ENCODE peak calls at places on chromosomes 2 and 18, in eight cellular contexts. W, Y, F, C, X, D, U and G are unnamed samples.

GRCh38 chr18:53165770-53166169 is 825.8 kb downstream of the DCC start:
- DNase-seq in W (no peak), Y (no peak), F (no peak), C (no peak), X (no peak), D (no peak), U (no peak), G (no peak)

GRCh38 chr18:10035306-10035991 is 121.6 kb downstream of the VAPA start:
- DNase-seq in W (no peak), Y (no peak), F (peak; percentile 18), C (no peak), X (no peak), D (no peak), U (no peak), G (no peak)

GRCh38 chr2:237208373-237209045 is 122.8 kb downstream of the COPS8 start:
- DNase-seq in W (no peak), Y (no peak), F (peak; percentile 98), C (no peak), X (no peak), D (no peak), U (no peak), G (no peak)

GRCh38 chr18:57728941-57729511 is 74.1 kb downstream of the ATP8B1 start:
- DNase-seq in W (no peak), Y (no peak), F (peak; percentile 30), C (no peak), X (no peak), D (no peak), U (no peak), G (no peak)

GRCh38 chr2:60553992-60554648 is 666 bp upstream of the BCL11A start:
- DNase-seq in W (peak; percentile 19), Y (peak; percentile 55), F (no peak), C (peak; percentile 53), X (no peak), D (no peak), U (no peak), G (no peak)

GRCh38 chr18:59008302-59008974 is 131.2 kb upstream of the SEC11C start:
- DNase-seq in W (no peak), Y (no peak), F (peak; percentile 72), C (no peak), X (no peak), D (no peak), U (no peak), G (no peak)

GRCh38 chr2:178783889-178784288 is 23.3 kb downstream of the TTN start:
- DNase-seq in W (no peak), Y (no peak), F (no peak), C (no peak), X (no peak), D (no peak), U (no peak), G (peak; percentile 47)

GRCh38 chr2:178242552-178242883 is 48.2 kb downstream of the OSBPL6 start:
- DNase-seq in W (no peak), Y (no peak), F (no peak), C (no peak), X (no peak), D (no peak), U (no peak), G (no peak)

GRCh38 chr2:7292154-7292553 is 374.9 kb downstream of the RNF144A start:
- DNase-seq in W (no peak), Y (no peak), F (peak; percentile 1), C (no peak), X (no peak), D (no peak), U (no peak), G (no peak)

GRCh38 chr2:64359892-64360657 is 93.9 kb upstream of the LGALSL start:
- DNase-seq in W (peak; percentile 31), Y (peak; percentile 93), F (peak; percentile 98), C (no peak), X (no peak), D (no peak), U (peak; percentile 32), G (peak; percentile 69)

GRCh38 chr2:240919786-240920782 is 13.9 kb downstream of the CROCC2 start:
- DNase-seq in W (no peak), Y (peak; percentile 41), F (no peak), C (no peak), X (peak; percentile 2), D (no peak), U (peak; percentile 11), G (peak; percentile 11)

GRCh38 chr2:205218056-205218455 is 464.2 kb upstream of the NRP2 start:
- DNase-seq in W (no peak), Y (no peak), F (peak; percentile 61), C (no peak), X (no peak), D (no peak), U (no peak), G (no peak)

GRCh38 chr2:138213624-138214023 is 249.4 kb downstream of the HNMT start:
- DNase-seq in W (no peak), Y (no peak), F (no peak), C (no peak), X (no peak), D (no peak), U (no peak), G (no peak)

GRCh38 chr18:33660696-33661310 is 82.8 kb downstream of the ASXL3 start:
- DNase-seq in W (no peak), Y (no peak), F (no peak), C (no peak), X (no peak), D (no peak), U (no peak), G (no peak)

GRCh38 chr2:137964066-137964858 is at the start of gene HNMT:
- DNase-seq in W (peak; percentile 58), Y (peak; percentile 55), F (peak; percentile 80), C (peak; percentile 81), X (no peak), D (no peak), U (no peak), G (no peak)

GRCh38 chr2:182404102-182404501 is 22.7 kb downstream of the PDE1A start:
- DNase-seq in W (no peak), Y (no peak), F (peak; percentile 57), C (no peak), X (no peak), D (no peak), U (no peak), G (no peak)

GRCh38 chr2:15145046-15145817 is 415.9 kb downstream of the NBAS start:
- DNase-seq in W (no peak), Y (no peak), F (no peak), C (no peak), X (no peak), D (no peak), U (no peak), G (no peak)

GRCh38 chr18:55900380-55900779 is 312.4 kb upstream of the TCF4 start:
- DNase-seq in W (no peak), Y (no peak), F (no peak), C (no peak), X (no peak), D (no peak), U (no peak), G (no peak)

GRCh38 chr2:157894694-157895450 is 18.7 kb upstream of the ACVR1 start:
- DNase-seq in W (no peak), Y (no peak), F (peak; percentile 87), C (no peak), X (no peak), D (no peak), U (no peak), G (peak; percentile 19)

GRCh38 chr2:3491716-3492474 is 27.4 kb downstream of the ADI1 start:
- DNase-seq in W (no peak), Y (no peak), F (no peak), C (no peak), X (no peak), D (no peak), U (no peak), G (no peak)